ENCODE peak calls at places on chromosomes 7 and 10, in nine cellular contexts. One of them, this sample, is unnamed.
A peak's percentile ranks its signal among the peaks of the same experiment; 100 is the strongest.

GRCh38 chr10:69802424-69803161 is 887 bp downstream of the COL13A1 start:
- DNase-seq in heart right ventricle: peak; percentile 55
- DNase-seq in psoas muscle: peak; percentile 45
- DNase-seq in MM.1S: no peak
- DNase-seq in upper lobe of left lung: no peak
- DNase-seq in fibroblast of lung: peak; percentile 69
- DNase-seq in tibial nerve: no peak
- DNase-seq in transverse colon: no peak
- DNase-seq in mucosa of descending colon: peak; percentile 35
- DNase-seq in this sample: no peak

GRCh38 chr7:101163281-101164070 is 1.9 kb downstream of the VGF start:
- DNase-seq in psoas muscle: no peak
- DNase-seq in upper lobe of left lung: no peak
- DNase-seq in mucosa of descending colon: no peak
- DNase-seq in MM.1S: no peak
- DNase-seq in tibial nerve: no peak
- DNase-seq in heart right ventricle: no peak
- DNase-seq in fibroblast of lung: no peak
- DNase-seq in transverse colon: no peak
- DNase-seq in this sample: no peak

GRCh38 chr10:91409869-91410637 is at the start of gene HECTD2:
- DNase-seq in transverse colon: peak; percentile 84
- DNase-seq in tibial nerve: peak; percentile 60
- DNase-seq in heart right ventricle: peak; percentile 81
- DNase-seq in MM.1S: peak; percentile 81
- DNase-seq in mucosa of descending colon: peak; percentile 87
- DNase-seq in fibroblast of lung: peak; percentile 73
- DNase-seq in upper lobe of left lung: peak; percentile 77
- DNase-seq in psoas muscle: peak; percentile 86
- DNase-seq in this sample: peak; percentile 72

GRCh38 chr10:35685402-35685801 is 43.3 kb upstream of the FZD8 start:
- DNase-seq in fibroblast of lung: no peak
- DNase-seq in mucosa of descending colon: no peak
- DNase-seq in transverse colon: no peak
- DNase-seq in psoas muscle: no peak
- DNase-seq in heart right ventricle: no peak
- DNase-seq in upper lobe of left lung: no peak
- DNase-seq in tibial nerve: no peak
- DNase-seq in MM.1S: no peak
- DNase-seq in this sample: no peak

GRCh38 chr7:17057143-17057509 is 175.3 kb upstream of the AGR3 start:
- DNase-seq in mucosa of descending colon: no peak
- DNase-seq in fibroblast of lung: no peak
- DNase-seq in transverse colon: no peak
- DNase-seq in psoas muscle: no peak
- DNase-seq in MM.1S: no peak
- DNase-seq in upper lobe of left lung: no peak
- DNase-seq in tibial nerve: no peak
- DNase-seq in heart right ventricle: no peak
- DNase-seq in this sample: no peak

GRCh38 chr7:5629941-5630340 is 151.5 kb downstream of the RNF216 start:
- DNase-seq in mucosa of descending colon: no peak
- DNase-seq in psoas muscle: peak; percentile 37
- DNase-seq in upper lobe of left lung: no peak
- DNase-seq in tibial nerve: no peak
- DNase-seq in MM.1S: no peak
- DNase-seq in fibroblast of lung: peak; percentile 76
- DNase-seq in heart right ventricle: no peak
- DNase-seq in transverse colon: no peak
- DNase-seq in this sample: no peak

GRCh38 chr10:71197955-71198354 is 14.4 kb upstream of the UNC5B start:
- DNase-seq in psoas muscle: no peak
- DNase-seq in fibroblast of lung: no peak
- DNase-seq in transverse colon: no peak
- DNase-seq in mucosa of descending colon: no peak
- DNase-seq in MM.1S: no peak
- DNase-seq in tibial nerve: no peak
- DNase-seq in heart right ventricle: no peak
- DNase-seq in upper lobe of left lung: no peak
- DNase-seq in this sample: no peak

GRCh38 chr7:41579961-41580935 is 122.6 kb downstream of the INHBA start:
- DNase-seq in MM.1S: no peak
- DNase-seq in transverse colon: no peak
- DNase-seq in heart right ventricle: no peak
- DNase-seq in upper lobe of left lung: no peak
- DNase-seq in tibial nerve: no peak
- DNase-seq in mucosa of descending colon: no peak
- DNase-seq in psoas muscle: no peak
- DNase-seq in fibroblast of lung: peak; percentile 99
- DNase-seq in this sample: no peak

GRCh38 chr10:56269181-56269580 is 91.9 kb downstream of the ZWINT start:
- DNase-seq in tibial nerve: no peak
- DNase-seq in fibroblast of lung: no peak
- DNase-seq in transverse colon: no peak
- DNase-seq in upper lobe of left lung: no peak
- DNase-seq in heart right ventricle: no peak
- DNase-seq in mucosa of descending colon: no peak
- DNase-seq in psoas muscle: no peak
- DNase-seq in MM.1S: no peak
- DNase-seq in this sample: no peak

GRCh38 chr10:15169555-15170407 is 1.3 kb upstream of the NMT2 start:
- DNase-seq in upper lobe of left lung: peak; percentile 22
- DNase-seq in transverse colon: no peak
- DNase-seq in mucosa of descending colon: no peak
- DNase-seq in psoas muscle: no peak
- DNase-seq in MM.1S: no peak
- DNase-seq in heart right ventricle: peak; percentile 12
- DNase-seq in tibial nerve: peak; percentile 16
- DNase-seq in fibroblast of lung: no peak
- DNase-seq in this sample: no peak

DNA sequence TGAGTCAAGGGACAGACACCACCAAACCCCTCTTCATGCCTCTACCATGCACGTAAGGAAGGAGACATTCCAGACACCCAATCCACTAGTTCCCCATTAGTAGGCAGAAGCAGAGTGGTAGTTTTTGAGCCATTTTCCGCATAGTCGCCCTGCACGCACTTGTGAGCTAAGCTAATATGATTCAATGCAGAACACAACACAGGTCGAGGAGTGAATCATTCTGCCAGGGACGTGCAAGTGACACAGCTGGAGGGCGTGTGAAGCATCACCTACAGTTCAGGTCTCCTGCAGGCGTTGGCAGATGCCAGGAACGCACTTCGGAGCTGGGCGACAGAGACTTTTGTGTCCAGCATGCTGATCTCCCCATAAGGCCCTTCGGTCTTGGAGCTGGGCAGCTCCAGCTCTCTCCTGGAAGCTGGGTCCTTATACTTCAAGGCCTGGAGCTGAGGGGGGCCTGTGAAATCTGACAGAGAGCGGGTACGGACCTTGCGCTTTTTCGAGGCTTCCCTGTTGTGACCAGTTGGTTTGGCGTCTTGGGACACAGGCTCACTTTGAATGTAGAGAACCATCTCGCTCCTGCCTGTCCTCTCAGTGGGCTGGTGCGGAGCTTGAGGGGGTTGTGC is 102.4 kb downstream of the SVIL start:
- DNase-seq in heart right ventricle: no peak
- DNase-seq in upper lobe of left lung: no peak
- DNase-seq in MM.1S: no peak
- DNase-seq in mucosa of descending colon: no peak
- DNase-seq in transverse colon: no peak
- DNase-seq in psoas muscle: no peak
- DNase-seq in tibial nerve: no peak
- DNase-seq in fibroblast of lung: no peak
- DNase-seq in this sample: no peak
- H3K4me1 ChIP-seq in heart right ventricle: peaks cover 34% of the 10 kb centered on the region
- H3K4me1 ChIP-seq in upper lobe of left lung: peaks cover 8% of the 10 kb centered on the region
- H3K4me1 ChIP-seq in MM.1S: no peaks in the 10 kb centered on the region
- H3K4me1 ChIP-seq in mucosa of descending colon: peaks cover 26% of the 10 kb centered on the region
- H3K4me1 ChIP-seq in transverse colon: peaks cover 35% of the 10 kb centered on the region
- H3K4me1 ChIP-seq in psoas muscle: peaks cover 79% of the 10 kb centered on the region
- H3K4me1 ChIP-seq in tibial nerve: no peaks in the 10 kb centered on the region
- H3K4me1 ChIP-seq in fibroblast of lung: peaks cover 5% of the 10 kb centered on the region
- H3K4me1 ChIP-seq in this sample: no peaks in the 10 kb centered on the region

GRCh38 chr7:79497728-79498127 is 44.3 kb upstream of the MAGI2 start:
- DNase-seq in mucosa of descending colon: no peak
- DNase-seq in upper lobe of left lung: no peak
- DNase-seq in MM.1S: no peak
- DNase-seq in fibroblast of lung: no peak
- DNase-seq in heart right ventricle: no peak
- DNase-seq in transverse colon: no peak
- DNase-seq in tibial nerve: no peak
- DNase-seq in psoas muscle: no peak
- DNase-seq in this sample: no peak
- TF ChIP-seq CTCF in mucosa of descending colon: no peak
- TF ChIP-seq CTCF in upper lobe of left lung: no peak
- TF ChIP-seq CTCF in MM.1S: no peak
- TF ChIP-seq CTCF in fibroblast of lung: no peak
- TF ChIP-seq CTCF in heart right ventricle: no peak
- TF ChIP-seq CTCF in transverse colon: no peak
- TF ChIP-seq CTCF in tibial nerve: no peak
- TF ChIP-seq CTCF in psoas muscle: no peak
- TF ChIP-seq CTCF in this sample: no peak

GRCh38 chr10:18523025-18523424 is 128.4 kb downstream of the NSUN6 start:
- DNase-seq in mucosa of descending colon: no peak
- DNase-seq in psoas muscle: no peak
- DNase-seq in heart right ventricle: no peak
- DNase-seq in upper lobe of left lung: no peak
- DNase-seq in fibroblast of lung: peak; percentile 19
- DNase-seq in MM.1S: no peak
- DNase-seq in transverse colon: no peak
- DNase-seq in tibial nerve: no peak
- DNase-seq in this sample: no peak

GRCh38 chr10:18527692-18528091 is 123.7 kb downstream of the NSUN6 start:
- DNase-seq in transverse colon: no peak
- DNase-seq in mucosa of descending colon: no peak
- DNase-seq in psoas muscle: no peak
- DNase-seq in upper lobe of left lung: no peak
- DNase-seq in tibial nerve: no peak
- DNase-seq in heart right ventricle: no peak
- DNase-seq in fibroblast of lung: peak; percentile 14
- DNase-seq in MM.1S: no peak
- DNase-seq in this sample: no peak

GRCh38 chr10:18528292-18528691 is 123.1 kb downstream of the NSUN6 start:
- DNase-seq in mucosa of descending colon: no peak
- DNase-seq in MM.1S: no peak
- DNase-seq in transverse colon: no peak
- DNase-seq in fibroblast of lung: no peak
- DNase-seq in tibial nerve: no peak
- DNase-seq in heart right ventricle: no peak
- DNase-seq in upper lobe of left lung: no peak
- DNase-seq in psoas muscle: no peak
- DNase-seq in this sample: no peak

DNA sequence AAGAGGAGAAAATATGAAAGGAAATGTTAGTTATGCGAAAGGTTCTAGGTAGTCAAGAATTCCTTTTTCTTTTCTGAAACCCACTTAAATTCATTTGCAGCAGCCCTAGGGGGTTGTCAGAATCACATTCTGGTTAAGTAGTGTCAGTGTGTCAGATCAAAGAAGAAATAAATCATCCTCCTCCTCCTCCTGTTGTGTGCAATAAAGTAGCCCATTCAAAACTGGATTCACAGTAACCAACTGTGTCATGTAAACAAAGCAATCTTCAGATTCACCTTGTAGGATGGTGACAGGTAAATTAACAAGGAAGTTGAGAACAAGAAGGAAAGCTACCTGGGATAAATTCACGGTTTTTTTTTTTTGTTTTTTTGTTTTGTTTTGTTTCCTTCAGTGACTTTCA is 127.5 kb downstream of the NSUN6 start:
- DNase-seq in fibroblast of lung: no peak
- DNase-seq in MM.1S: no peak
- DNase-seq in mucosa of descending colon: no peak
- DNase-seq in upper lobe of left lung: no peak
- DNase-seq in psoas muscle: no peak
- DNase-seq in transverse colon: no peak
- DNase-seq in tibial nerve: no peak
- DNase-seq in heart right ventricle: no peak
- DNase-seq in this sample: no peak
- H3K4me1 ChIP-seq in fibroblast of lung: no peaks in the 10 kb centered on the region
- H3K4me1 ChIP-seq in MM.1S: no peaks in the 10 kb centered on the region
- H3K4me1 ChIP-seq in mucosa of descending colon: no peaks in the 10 kb centered on the region
- H3K4me1 ChIP-seq in upper lobe of left lung: no peaks in the 10 kb centered on the region
- H3K4me1 ChIP-seq in psoas muscle: no peaks in the 10 kb centered on the region
- H3K4me1 ChIP-seq in transverse colon: no peaks in the 10 kb centered on the region
- H3K4me1 ChIP-seq in tibial nerve: no peaks in the 10 kb centered on the region
- H3K4me1 ChIP-seq in heart right ventricle: peaks cover 12% of the 10 kb centered on the region
- H3K4me1 ChIP-seq in this sample: no peaks in the 10 kb centered on the region

DNA sequence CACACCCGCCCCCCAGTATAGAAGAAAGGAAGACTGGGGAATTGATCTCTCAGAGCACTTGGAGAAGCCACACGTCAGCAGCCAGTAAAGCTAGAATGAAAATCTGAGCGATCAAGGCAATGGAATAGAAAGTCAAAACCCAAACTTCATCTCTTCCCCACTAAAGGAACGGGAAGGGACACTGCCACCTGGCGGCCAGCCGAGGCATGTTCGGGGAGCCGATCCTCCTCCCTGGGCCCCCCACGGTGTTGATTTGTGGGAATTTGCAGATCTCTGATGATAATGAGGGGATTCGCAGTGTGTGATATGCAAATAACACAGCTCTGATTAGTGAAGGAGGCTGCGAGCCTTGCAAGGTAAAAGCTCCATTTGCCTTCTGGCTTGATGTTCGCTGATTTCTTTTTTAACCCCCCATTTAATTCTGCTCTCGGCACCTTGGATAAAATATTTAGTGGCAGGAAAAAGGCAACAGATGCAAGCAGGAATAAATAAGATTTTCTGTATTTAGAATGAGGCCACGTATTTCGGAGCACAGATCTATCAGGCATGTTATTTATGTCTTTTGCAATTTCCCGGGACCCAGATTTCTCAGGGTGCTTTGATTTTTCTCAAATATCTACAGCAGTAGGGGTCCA is 258.6 kb downstream of the PAXIP1 start:
- DNase-seq in tibial nerve: no peak
- DNase-seq in MM.1S: peak; percentile 28
- DNase-seq in mucosa of descending colon: peak; percentile 64
- DNase-seq in upper lobe of left lung: no peak
- DNase-seq in fibroblast of lung: no peak
- DNase-seq in transverse colon: peak; percentile 42
- DNase-seq in heart right ventricle: no peak
- DNase-seq in psoas muscle: no peak
- DNase-seq in this sample: no peak
- TF ChIP-seq CTCF in tibial nerve: peak; percentile 29
- TF ChIP-seq CTCF in MM.1S: peak; percentile 93
- TF ChIP-seq CTCF in mucosa of descending colon: peak; percentile 54
- TF ChIP-seq CTCF in upper lobe of left lung: peak; percentile 60
- TF ChIP-seq CTCF in fibroblast of lung: peak; percentile 17
- TF ChIP-seq CTCF in transverse colon: peak; percentile 56
- TF ChIP-seq CTCF in heart right ventricle: peak; percentile 66
- TF ChIP-seq CTCF in psoas muscle: peak; percentile 35
- TF ChIP-seq CTCF in this sample: peak; percentile 43

DNA sequence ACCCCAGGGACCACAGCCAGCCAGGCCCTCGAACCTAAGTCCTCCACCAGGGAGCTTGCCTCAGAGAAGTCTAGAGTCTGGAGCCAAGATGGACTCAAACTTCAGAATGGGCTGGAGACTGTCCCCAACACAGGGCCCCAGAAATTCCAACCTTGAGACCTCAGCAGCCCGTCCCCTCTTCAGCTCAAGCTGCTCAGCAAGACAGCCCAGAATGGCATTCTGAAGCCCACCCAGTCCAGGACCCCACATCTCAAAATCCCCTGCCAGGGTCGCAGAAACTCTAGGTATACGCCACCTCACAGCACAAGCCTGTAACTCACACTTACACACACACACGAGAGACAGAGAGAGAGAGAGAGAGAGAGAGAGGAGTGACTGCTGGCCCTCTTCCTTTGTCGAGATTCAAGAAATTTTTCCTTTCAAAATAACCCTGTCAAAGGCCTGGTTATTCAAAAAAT is 15.8 kb downstream of the KCNH2 start:
- DNase-seq in transverse colon: no peak
- DNase-seq in heart right ventricle: no peak
- DNase-seq in MM.1S: no peak
- DNase-seq in tibial nerve: no peak
- DNase-seq in fibroblast of lung: no peak
- DNase-seq in upper lobe of left lung: no peak
- DNase-seq in mucosa of descending colon: no peak
- DNase-seq in psoas muscle: no peak
- DNase-seq in this sample: no peak
- H3K4me1 ChIP-seq in transverse colon: peaks cover 33% of the 10 kb centered on the region
- H3K4me1 ChIP-seq in heart right ventricle: peaks cover 85% of the 10 kb centered on the region
- H3K4me1 ChIP-seq in MM.1S: no peaks in the 10 kb centered on the region
- H3K4me1 ChIP-seq in tibial nerve: no peaks in the 10 kb centered on the region
- H3K4me1 ChIP-seq in fibroblast of lung: peaks cover 3% of the 10 kb centered on the region
- H3K4me1 ChIP-seq in upper lobe of left lung: peaks cover 7% of the 10 kb centered on the region
- H3K4me1 ChIP-seq in mucosa of descending colon: no peaks in the 10 kb centered on the region
- H3K4me1 ChIP-seq in psoas muscle: peaks cover 2% of the 10 kb centered on the region
- H3K4me1 ChIP-seq in this sample: no peaks in the 10 kb centered on the region

This sample was measured in uterus.